ENCODE peak calls at places on chromosomes 16 and 17, in seven cellular contexts. A is GM06990, S is astrocyte of the spinal cord, I is cerebellar nuclear complex, C is fibroblast of the aortic adventitia, K is sciatic nerve, U is GDM1. G is an unnamed sample.

GRCh38 chr17:28612531-28612930 is 1.5 kb downstream of the RSKR start:
- DNase-seq in U (no peak), C (no peak), I (no peak), A (no peak), S (no peak), K (no peak), G (no peak)

GRCh38 chr16:622920-623280 is 7.9 kb upstream of the WFIKKN1 start:
- DNase-seq in I (no peak), C (no peak), S (no peak), U (no peak), K (no peak), A (no peak), G (no peak)

GRCh38 chr16:87328846-87329245 is 11.7 kb upstream of the C16orf95 start:
- DNase-seq in A (no peak), I (peak; percentile 60), S (no peak), K (no peak), C (no peak), U (no peak), G (no peak)

GRCh38 chr17:75571197-75571884 is 16.3 kb upstream of the MYO15B start:
- DNase-seq in K (no peak), S (no peak), I (no peak), C (no peak), U (peak; percentile 94), A (peak; percentile 71), G (no peak)

GRCh38 chr17:31579265-31579664 is 187.8 kb downstream of the RAB11FIP4 start:
- DNase-seq in K (no peak), C (no peak), I (no peak), U (no peak), A (no peak), S (peak; percentile 53), G (no peak)

GRCh38 chr17:35752945-35753764 is at the start of gene GAS2L2:
- DNase-seq in C (no peak), A (no peak), K (no peak), S (no peak), I (no peak), U (no peak), G (no peak)

GRCh38 chr17:7838291-7839075 is 4.5 kb downstream of the KDM6B start:
- DNase-seq in I (no peak), C (peak; percentile 77), U (peak; percentile 45), K (no peak), A (no peak), S (peak; percentile 56), G (no peak)

GRCh38 chr17:33732116-33732515 is 439.0 kb upstream of the ASIC2 start:
- DNase-seq in S (no peak), U (no peak), K (no peak), C (no peak), A (no peak), I (no peak), G (no peak)

GRCh38 chr17:75590849-75591721 is 3.5 kb downstream of the MYO15B start:
- DNase-seq in U (no peak), A (no peak), K (no peak), C (no peak), S (no peak), I (no peak), G (no peak)

GRCh38 chr17:9233761-9234160 is 212.5 kb downstream of the NTN1 start:
- DNase-seq in C (no peak), A (no peak), U (no peak), I (no peak), S (no peak), K (no peak), G (no peak)

G was measured in effector memory CD8-positive, alpha-beta T cell.